ENCODE peak calls at places on chromosome 4, in four cellular contexts. E, B, S and M are unnamed samples.

GRCh38 chr4:144663852-144664488 is 18.0 kb downstream of the HHIP start:
- DNase-seq in E (no peak), B (no peak), S (no peak), M (no peak)

GRCh38 chr4:123819362-123820035 is 422.9 kb downstream of the SPRY1 start:
- DNase-seq in E (no peak), B (no peak), S (peak; percentile 24), M (peak; percentile 60)

GRCh38 chr4:86972997-86973396 is 38.2 kb downstream of the AFF1 start:
- DNase-seq in E (peak; percentile 63), B (no peak), S (no peak), M (no peak)

GRCh38 chr4:72857787-72858186 is 211.7 kb downstream of the COX18 start:
- DNase-seq in E (no peak), B (no peak), S (no peak), M (peak; percentile 2)

GRCh38 chr4:2800691-2801596 is 8.1 kb downstream of the SH3BP2 start:
- DNase-seq in E (peak; percentile 70), B (peak; percentile 88), S (peak; percentile 87), M (no peak)

GRCh38 chr4:1204286-1204827 is 32.0 kb upstream of the SPON2 start:
- DNase-seq in E (peak; percentile 31), B (no peak), S (no peak), M (no peak)

GRCh38 chr4:4356106-4357041 is 30.5 kb upstream of the NSG1 start:
- DNase-seq in E (no peak), B (no peak), S (no peak), M (no peak)

GRCh38 chr4:184348311-184349233 is 125.8 kb downstream of the IRF2 start:
- DNase-seq in E (peak; percentile 85), B (no peak), S (no peak), M (no peak)